ENCODE peak calls at places on chromosomes 6 and 20, in five cellular contexts. Q is mucosa of descending colon, I is foreskin fibroblast, P is Calu3, N is coronary artery. R is an unnamed sample.
A peak's percentile ranks its signal among the peaks of the same experiment; 100 is the strongest.

GRCh38 chr6:101703311-101703710 is 309.8 kb downstream of the GRIK2 start:
- DNase-seq in I (no peak), N (no peak), Q (no peak), P (no peak), R (no peak)

GRCh38 chr6:152309648-152310047 is 327.5 kb downstream of the SYNE1 start:
- DNase-seq in N (no peak), Q (peak; percentile 42), P (no peak), I (no peak), R (no peak)

GRCh38 chr6:43455034-43455747 is at the start of gene DLK2:
- DNase-seq in N (no peak), I (peak; percentile 59), Q (no peak), P (peak; percentile 49), R (no peak)

GRCh38 chr6:28884423-28885148 is 39.2 kb downstream of the TRIM27 start:
- DNase-seq in P (no peak), I (no peak), N (no peak), Q (no peak), R (no peak)

GRCh38 chr20:10920396-10920795 is 246.6 kb upstream of the JAG1 start:
- DNase-seq in Q (no peak), N (no peak), P (no peak), I (peak; percentile 44), R (no peak)

GRCh38 chr6:37502703-37503485 is 3.2 kb upstream of the CCDC167 start:
- DNase-seq in Q (no peak), P (no peak), I (no peak), N (no peak), R (peak; percentile 16)

GRCh38 chr6:32852844-32853540 is 512 bp downstream of the TAP1 start:
- DNase-seq in Q (peak; percentile 69), N (peak; percentile 81), I (peak; percentile 67), P (peak; percentile 64), R (peak; percentile 76)

GRCh38 chr6:41471064-41471895 is 74.9 kb upstream of the FOXP4 start:
- DNase-seq in N (no peak), P (no peak), Q (no peak), I (no peak), R (no peak)

GRCh38 chr6:154123567-154123966 is 84.5 kb downstream of the OPRM1 start:
- DNase-seq in I (no peak), N (no peak), Q (no peak), P (no peak), R (no peak)

GRCh38 chr6:108165714-108166663 is at the start of gene NR2E1:
- DNase-seq in P (no peak), N (no peak), Q (no peak), I (peak; percentile 25), R (no peak)

GRCh38 chr6:30188541-30188940 is 24.7 kb downstream of the TRIM26 start:
- DNase-seq in I (no peak), P (no peak), N (no peak), Q (no peak), R (no peak)

GRCh38 chr6:10587694-10588392 is 66.7 kb downstream of the GCNT2 start:
- DNase-seq in Q (no peak), N (peak; percentile 29), P (no peak), I (no peak), R (no peak)

GRCh38 chr20:3819413-3820047 is 817 bp upstream of the AP5S1 start:
- DNase-seq in I (no peak), P (no peak), Q (peak; percentile 43), N (peak; percentile 76), R (peak; percentile 50)

GRCh38 chr20:42442728-42443127 is 747.0 kb downstream of the PTPRT start:
- DNase-seq in N (no peak), P (no peak), I (no peak), Q (no peak), R (no peak)

GRCh38 chr20:47276856-47277541 is 79.5 kb downstream of the ZMYND8 start:
- DNase-seq in N (peak; percentile 81), I (peak; percentile 85), Q (no peak), P (no peak), R (no peak)

GRCh38 chr6:112433457-112433856 is 86.3 kb downstream of the RFPL4B start:
- DNase-seq in N (no peak), I (no peak), P (no peak), Q (no peak), R (no peak)

GRCh38 chr20:3705491-3705969 is 6.9 kb downstream of the SIGLEC1 start:
- DNase-seq in Q (no peak), P (no peak), I (no peak), N (no peak), R (no peak)

GRCh38 chr20:9103955-9104354 is 35.1 kb downstream of the PLCB4 start:
- DNase-seq in Q (no peak), I (peak; percentile 44), N (no peak), P (no peak), R (no peak)

GRCh38 chr6:72348926-72349325 is 272.9 kb upstream of the KCNQ5 start:
- DNase-seq in P (no peak), Q (no peak), N (no peak), I (peak; percentile 53), R (no peak)

GRCh38 chr6:71294121-71294523 is 5.5 kb downstream of the OGFRL1 start:
- DNase-seq in P (peak; percentile 47), I (peak; percentile 94), N (peak; percentile 76), Q (no peak), R (no peak)

GRCh38 chr6:8131265-8131897 is 29.0 kb upstream of the EEF1E1 start:
- DNase-seq in I (peak; percentile 87), N (no peak), P (peak; percentile 64), Q (no peak), R (no peak)

GRCh38 chr20:15475483-15475882 is 1097.8 kb downstream of the KIF16B start:
- DNase-seq in I (peak; percentile 10), P (peak; percentile 20), Q (peak; percentile 61), N (no peak), R (peak; percentile 54)

GRCh38 chr20:53878262-53879047 is 191.9 kb downstream of the BCAS1 start:
- DNase-seq in P (no peak), N (no peak), I (no peak), Q (no peak), R (no peak)

GRCh38 chr20:45044084-45044573 is 56.8 kb downstream of the KCNS1 start:
- DNase-seq in N (no peak), P (peak; percentile 67), I (peak; percentile 87), Q (no peak), R (no peak)

GRCh38 chr6:69622230-69622629 is 174.6 kb downstream of the LMBRD1 start:
- DNase-seq in Q (no peak), N (no peak), I (no peak), P (no peak), R (no peak)

GRCh38 chr6:154070657-154071056 is 31.6 kb downstream of the OPRM1 start:
- DNase-seq in P (no peak), N (no peak), Q (no peak), I (no peak), R (no peak)

GRCh38 chr6:122726649-122727048 is 52.9 kb upstream of the FABP7 start:
- DNase-seq in P (peak; percentile 42), I (peak; percentile 40), N (no peak), Q (no peak), R (no peak)

GRCh38 chr6:71466362-71466761 is 177.8 kb downstream of the OGFRL1 start:
- DNase-seq in I (peak; percentile 44), Q (no peak), P (no peak), N (no peak), R (no peak)

GRCh38 chr6:166691199-166691598 is 64.1 kb upstream of the RPS6KA2 start:
- DNase-seq in Q (no peak), P (peak; percentile 44), N (no peak), I (peak; percentile 14), R (no peak)

GRCh38 chr6:137951064-137951597 is 84.1 kb downstream of the TNFAIP3 start:
- DNase-seq in P (no peak), N (no peak), Q (no peak), I (no peak), R (no peak)
- TF ChIP-seq CTCF in P (no peak), N (no peak), Q (no peak), I (no peak), R (no peak)

DNA sequence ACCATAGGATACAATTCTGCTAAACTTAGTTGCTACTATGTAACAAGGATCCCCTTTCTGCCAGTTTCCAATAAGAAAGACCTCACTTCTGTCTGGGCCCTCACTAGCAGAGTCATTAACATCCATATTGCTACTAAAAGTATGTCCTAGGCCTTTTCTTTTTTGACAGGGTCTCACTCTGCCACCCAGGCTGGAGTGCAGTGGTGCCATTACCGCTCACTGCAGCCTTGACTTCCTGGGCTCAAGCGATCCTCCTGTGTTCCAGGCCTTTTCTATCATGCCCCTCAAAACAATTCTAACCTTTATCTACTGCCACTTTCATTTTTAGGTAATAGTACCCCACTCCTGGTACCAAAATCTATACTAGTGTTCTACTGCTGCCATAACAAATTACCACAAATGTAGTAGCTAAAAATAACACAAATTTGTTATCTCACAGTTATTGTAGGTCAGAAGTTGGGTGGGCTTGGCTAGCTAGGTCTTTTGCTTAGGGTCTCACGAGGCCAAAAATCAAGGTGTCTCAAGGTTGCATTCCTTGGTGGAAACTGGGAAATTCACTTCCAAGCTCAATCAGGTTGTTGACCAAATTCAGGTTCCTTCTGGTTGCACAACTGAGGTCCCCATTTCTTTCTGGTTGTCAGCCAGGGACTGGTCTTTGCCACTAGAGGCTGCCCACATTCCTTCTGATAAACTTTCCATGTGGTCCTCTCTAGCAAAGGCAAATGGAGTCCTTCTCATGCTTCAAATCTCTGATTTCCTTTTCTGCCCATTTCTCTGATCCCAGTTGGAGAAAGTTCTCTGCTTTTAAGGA is 3.0 kb downstream of the CSNK2A1 start:
- DNase-seq in I (no peak), Q (no peak), P (no peak), N (no peak), R (no peak)
- TF ChIP-seq CTCF in I (no peak), Q (no peak), P (no peak), N (no peak), R (no peak)

GRCh38 chr20:63295018-63295417 is 2.0 kb downstream of the COL20A1 start:
- DNase-seq in I (no peak), Q (no peak), N (no peak), P (no peak), R (no peak)

GRCh38 chr20:63296411-63297299 is 3.7 kb downstream of the COL20A1 start:
- DNase-seq in I (no peak), Q (no peak), P (no peak), N (no peak), R (no peak)

GRCh38 chr20:63295846-63296245 is 2.9 kb downstream of the COL20A1 start:
- DNase-seq in Q (no peak), N (no peak), I (no peak), P (no peak), R (no peak)

GRCh38 chr20:63294536-63294900 is 1.5 kb downstream of the COL20A1 start:
- DNase-seq in P (no peak), I (no peak), N (no peak), Q (no peak), R (no peak)

DNA sequence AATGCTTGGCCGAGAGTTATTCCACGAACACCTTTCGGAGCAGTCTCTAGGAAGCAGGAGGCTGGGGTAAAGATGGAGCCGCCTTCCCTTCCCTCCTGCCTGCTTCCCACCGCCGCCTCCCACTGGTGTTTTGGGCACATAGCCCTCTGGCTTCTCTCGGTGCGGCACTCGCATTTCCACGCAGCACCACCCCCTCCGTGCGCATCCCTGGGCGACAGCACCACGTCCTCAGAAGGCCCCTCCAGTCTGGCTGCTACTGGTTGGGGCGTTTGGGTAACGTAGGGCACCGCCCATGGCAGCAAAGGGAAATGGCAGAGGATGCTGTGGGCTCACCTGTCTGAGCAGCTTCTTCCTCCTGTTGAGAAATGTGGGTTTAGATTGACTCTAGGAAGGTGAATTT is 2.4 kb downstream of the COL20A1 start:
- DNase-seq in P (no peak), N (no peak), I (no peak), Q (no peak), R (no peak)
- TF ChIP-seq CTCF in P (no peak), N (no peak), I (no peak), Q (no peak), R (no peak)

GRCh38 chr20:13947719-13948118 is 42.7 kb downstream of the SEL1L2 start:
- DNase-seq in P (no peak), N (no peak), Q (no peak), I (no peak), R (no peak)

GRCh38 chr20:13953227-13953626 is 37.2 kb downstream of the SEL1L2 start:
- DNase-seq in I (no peak), Q (no peak), P (no peak), N (no peak), R (no peak)
- TF ChIP-seq CTCF in I (peak; percentile 9), Q (no peak), P (no peak), N (no peak), R (no peak)

R was measured in lower lobe of right lung.